ENCODE peak calls at places on chromosomes 5 and 9, in six cellular contexts. J, W, R, X, P and M are unnamed samples.

GRCh38 chr9:15158019-15158418 is 149.0 kb downstream of the TTC39B start:
- DNase-seq in J (no peak), W (no peak), R (no peak), X (no peak), P (no peak), M (no peak)

GRCh38 chr5:149674686-149675085 is 55.4 kb upstream of the PPARGC1B start:
- DNase-seq in J (no peak), W (no peak), R (no peak), X (no peak), P (no peak), M (no peak)

GRCh38 chr9:134288731-134289130 is 37.5 kb upstream of the RXRA start:
- DNase-seq in J (no peak), W (no peak), R (no peak), X (no peak), P (no peak), M (no peak)

GRCh38 chr9:106467113-106467846 is 395.7 kb upstream of the ZNF462 start:
- DNase-seq in J (no peak), W (no peak), R (peak; percentile 68), X (no peak), P (no peak), M (peak; percentile 52)

GRCh38 chr5:93611900-93612898 is 29.2 kb downstream of the NR2F1 start:
- DNase-seq in J (peak; percentile 43), W (no peak), R (peak; percentile 53), X (no peak), P (peak; percentile 67), M (peak; percentile 72)

GRCh38 chr5:43661102-43661501 is 58.1 kb downstream of the NNT start:
- DNase-seq in J (peak; percentile 59), W (no peak), R (peak; percentile 17), X (no peak), P (peak; percentile 78), M (peak; percentile 27)

GRCh38 chr5:59360130-59360555 is 533.4 kb downstream of the PDE4D start:
- DNase-seq in J (no peak), W (no peak), R (no peak), X (no peak), P (no peak), M (no peak)

GRCh38 chr9:37200572-37201005 is 80.2 kb downstream of the ZCCHC7 start:
- DNase-seq in J (peak; percentile 70), W (no peak), R (no peak), X (no peak), P (peak; percentile 54), M (no peak)

GRCh38 chr5:146878471-146879172 is at the start of gene PPP2R2B:
- DNase-seq in J (peak; percentile 1), W (no peak), R (peak; percentile 70), X (no peak), P (peak; percentile 12), M (peak; percentile 76)

GRCh38 chr9:89750117-89750551 is 145.3 kb downstream of the GADD45G start:
- DNase-seq in J (no peak), W (no peak), R (no peak), X (no peak), P (peak; percentile 66), M (peak; percentile 44)

GRCh38 chr5:163623524-163623923 is 118.1 kb downstream of the MAT2B start:
- DNase-seq in J (no peak), W (no peak), R (no peak), X (no peak), P (no peak), M (no peak)

GRCh38 chr9:36154213-36154952 is 14.8 kb upstream of the CCIN start:
- DNase-seq in J (peak; percentile 71), W (no peak), R (no peak), X (no peak), P (peak; percentile 65), M (peak; percentile 6)

GRCh38 chr9:99948896-99949295 is 42.4 kb downstream of the STX17 start:
- DNase-seq in J (no peak), W (no peak), R (no peak), X (no peak), P (no peak), M (no peak)

GRCh38 chr9:93276973-93277372 is 93.0 kb downstream of the WNK2 start:
- DNase-seq in J (no peak), W (no peak), R (no peak), X (no peak), P (no peak), M (no peak)

GRCh38 chr9:31005086-31005665 is 1379.3 kb upstream of the ACO1 start:
- DNase-seq in J (no peak), W (no peak), R (no peak), X (no peak), P (no peak), M (no peak)

GRCh38 chr5:137148656-137149055 is 350.5 kb downstream of the SPOCK1 start:
- DNase-seq in J (no peak), W (no peak), R (no peak), X (no peak), P (no peak), M (no peak)

GRCh38 chr9:112140936-112141335 is 34.2 kb downstream of the SUSD1 start:
- DNase-seq in J (peak; percentile 22), W (no peak), R (no peak), X (no peak), P (no peak), M (no peak)

GRCh38 chr5:92780057-92780456 is 801.0 kb downstream of the NR2F1-AS1 start:
- DNase-seq in J (no peak), W (no peak), R (no peak), X (no peak), P (no peak), M (no peak)

GRCh38 chr9:125361837-125362531 is 100.4 kb downstream of the GAPVD1 start:
- DNase-seq in J (peak; percentile 17), W (no peak), R (peak; percentile 39), X (no peak), P (peak; percentile 47), M (no peak)

GRCh38 chr5:125668904-125669303 is 754.3 kb upstream of the GRAMD2B start:
- DNase-seq in J (no peak), W (no peak), R (no peak), X (no peak), P (no peak), M (no peak)

DNA sequence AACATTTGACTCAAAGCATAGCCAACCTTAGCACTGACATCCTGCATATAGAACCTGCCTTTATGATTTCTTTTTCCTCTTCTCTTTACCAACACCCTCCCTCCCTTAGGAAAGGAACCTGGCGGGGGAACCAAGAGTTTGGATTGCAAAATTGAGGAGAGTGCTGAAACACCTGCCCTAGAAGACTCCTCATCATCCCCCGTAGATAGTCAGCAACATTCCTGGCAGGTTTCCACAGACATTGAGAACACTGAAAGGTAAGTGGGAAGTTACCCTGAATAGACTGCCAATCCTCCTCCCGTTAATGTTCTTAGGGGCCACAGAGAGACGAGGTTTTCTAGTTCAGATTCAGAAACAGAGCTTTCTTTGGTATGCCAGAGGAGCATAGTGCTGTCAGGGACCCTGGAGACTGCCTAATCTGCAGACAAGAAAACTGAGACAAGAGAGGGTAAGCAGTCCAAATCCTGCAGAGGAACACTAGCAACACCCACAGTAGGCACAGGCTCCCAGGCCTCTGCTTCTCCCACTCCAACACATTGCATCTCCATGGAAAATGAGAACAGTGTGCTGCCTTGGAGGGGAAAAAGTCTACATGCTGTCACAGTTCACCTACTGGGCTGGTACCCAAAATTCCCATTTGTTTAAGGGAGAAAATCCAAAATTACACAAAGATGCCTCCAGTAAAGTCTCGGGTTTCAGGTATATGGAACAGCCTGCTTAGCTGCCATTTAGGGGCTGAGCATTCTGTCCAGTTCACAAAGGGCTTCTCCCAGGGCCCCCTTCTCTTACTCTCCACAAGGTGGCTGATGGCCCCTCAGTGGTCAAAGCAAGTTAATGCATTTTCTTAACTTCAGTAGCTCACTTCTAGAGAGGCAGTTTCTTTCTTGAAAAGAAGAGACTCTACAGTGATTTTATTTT is 89.0 kb downstream of the RGS7BP start:
- DNase-seq in J (no peak), W (no peak), R (peak; percentile 52), X (no peak), P (peak; percentile 0), M (peak; percentile 12)
- TF ChIP-seq CTCF in J (no peak), W (no peak), R (no peak), X (peak; percentile 25), P (peak; percentile 31), M (peak; percentile 50)

DNA sequence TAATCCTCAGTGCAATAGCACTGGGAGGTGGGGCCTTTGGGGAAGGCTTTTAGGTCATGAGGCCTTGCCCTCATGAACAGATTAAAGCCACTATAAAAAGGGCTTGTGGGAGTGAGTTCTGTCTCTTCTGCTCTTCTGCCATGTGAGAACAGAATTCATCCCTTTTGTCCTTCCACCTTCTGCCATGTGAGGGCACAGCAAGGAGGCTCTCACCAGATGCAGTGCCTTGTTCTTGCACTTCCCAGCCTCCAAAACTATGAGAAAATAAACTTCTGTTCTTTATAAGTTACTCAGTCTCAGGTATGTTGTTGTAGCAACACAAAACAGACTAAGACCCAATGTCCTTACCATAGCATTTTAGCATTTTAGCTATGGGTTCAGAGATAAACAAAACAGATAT is 81.7 kb upstream of the CPLX2 start:
- DNase-seq in J (no peak), W (no peak), R (no peak), X (no peak), P (no peak), M (no peak)
- TF ChIP-seq CTCF in J (no peak), W (no peak), R (no peak), X (no peak), P (no peak), M (no peak)

DNA sequence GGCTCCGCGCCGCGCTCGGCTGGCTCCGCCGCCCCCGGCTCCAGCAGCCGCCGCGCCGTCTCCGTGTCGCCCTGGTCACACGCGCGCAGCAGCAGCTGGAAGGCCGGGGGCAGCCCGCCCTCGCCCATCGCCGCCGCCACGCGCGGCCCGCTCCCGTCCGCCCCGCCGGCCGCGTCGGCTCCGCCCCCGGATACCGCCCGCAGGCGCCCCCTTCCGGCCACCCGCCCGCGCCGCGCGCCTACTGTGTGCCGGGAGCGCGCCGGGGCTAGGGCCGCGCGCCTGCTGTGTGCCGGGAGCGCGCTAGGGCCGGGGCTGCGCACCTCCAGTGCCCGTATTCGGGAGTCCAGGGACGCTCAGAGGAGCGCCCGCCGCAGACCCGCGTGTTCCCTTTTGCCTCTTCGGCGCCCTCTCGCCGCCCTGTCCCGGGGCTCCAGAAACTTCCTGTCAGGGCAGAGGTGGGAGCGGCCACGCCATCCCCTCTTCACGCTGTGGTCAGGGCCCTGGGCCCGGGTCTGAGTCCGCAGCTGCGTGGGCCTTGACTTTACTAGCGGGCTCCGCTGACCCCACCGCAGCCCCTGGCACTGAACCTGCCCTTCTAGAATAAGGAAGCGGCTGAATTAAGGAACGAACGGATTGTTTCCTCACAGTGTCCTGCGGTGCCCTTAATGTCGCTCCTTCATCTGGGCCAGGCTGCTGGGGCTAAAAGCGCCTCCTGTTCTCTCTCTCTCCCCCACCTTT is at the start of gene ANKS6:
- DNase-seq in J (peak; percentile 65), W (peak; percentile 72), R (peak; percentile 81), X (no peak), P (peak; percentile 71), M (peak; percentile 96)
- TF ChIP-seq CTCF in J (peak; percentile 76), W (peak; percentile 82), R (peak; percentile 25), X (peak; percentile 1), P (no peak), M (no peak)

DNA sequence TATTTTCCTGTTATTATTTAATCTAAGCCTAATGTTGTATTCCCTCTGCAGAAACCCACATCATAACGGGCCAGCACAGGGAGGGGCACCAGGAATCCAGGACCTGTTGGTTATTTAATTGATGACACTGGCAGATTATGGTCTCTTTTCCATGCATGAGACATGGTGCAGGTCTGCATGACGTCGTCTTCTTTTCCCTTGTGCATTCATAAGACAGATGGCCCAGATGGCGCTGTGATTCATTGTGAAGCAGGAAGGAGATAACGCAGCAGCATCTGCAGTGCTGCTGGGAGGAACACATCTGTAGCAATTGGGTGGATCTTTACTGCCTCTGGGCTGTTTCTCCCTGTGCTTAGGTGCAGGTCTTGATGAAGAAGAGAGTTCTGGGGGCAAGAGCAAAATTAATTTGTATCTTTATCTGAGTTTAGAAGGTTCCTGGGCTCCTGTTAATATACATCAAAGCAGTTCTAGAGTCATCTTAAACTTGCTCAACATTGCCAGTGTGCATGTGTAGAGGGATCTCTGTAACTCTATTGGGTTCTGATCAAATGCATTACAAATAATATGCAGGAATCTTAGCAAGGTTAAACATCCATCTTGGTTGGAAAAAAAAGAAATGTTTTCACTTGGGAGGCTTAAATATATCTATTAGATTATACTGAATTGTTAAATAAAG is 176.1 kb downstream of the PCSK1 start:
- DNase-seq in J (peak; percentile 96), W (no peak), R (no peak), X (no peak), P (peak; percentile 81), M (peak; percentile 12)
- TF ChIP-seq CTCF in J (peak; percentile 18), W (no peak), R (no peak), X (peak; percentile 26), P (no peak), M (no peak)